ENCODE peak calls at places on chromosome 12, in nine cellular contexts. Y is tibial artery; P is brain microvascular endothelial cell; O is HCT116; K is foreskin fibroblast; B is keratinocyte; M is CD8-positive, alpha-beta T cell; C is epithelial cell of esophagus; L is dorsolateral prefrontal cortex. T is an unnamed sample.

GRCh38 chr12:6987956-6988573 is 17.4 kb downstream of the EMG1 start:
- DNase-seq in K (no peak), M (no peak), C (peak), O (no peak), Y (no peak), L (no peak), P (no peak), B (no peak), T (no peak)

GRCh38 chr12:6927379-6927991 is at the start of gene ATN1:
- DNase-seq in P (peak), K (peak), B (no peak), O (no peak), M (no peak), Y (peak), C (peak), L (peak), T (peak)

GRCh38 chr12:96862326-96862725 is 44.7 kb upstream of the NEDD1 start:
- DNase-seq in P (no peak), O (no peak), K (no peak), M (no peak), B (no peak), C (no peak), L (no peak), Y (no peak), T (no peak)

GRCh38 chr12:66070378-66071120 is 60.0 kb downstream of the LLPH start:
- DNase-seq in C (no peak), M (no peak), Y (no peak), L (no peak), K (no peak), B (no peak), O (no peak), P (no peak), T (no peak)

GRCh38 chr12:54060975-54061778 is 7.5 kb downstream of the HOXC4 start:
- DNase-seq in P (no peak), L (no peak), C (peak), M (no peak), Y (no peak), B (no peak), K (no peak), O (no peak), T (no peak)

GRCh38 chr12:57461326-57461903 is 1.8 kb downstream of the GLI1 start:
- DNase-seq in Y (peak), K (peak), B (peak), C (peak), O (no peak), M (no peak), P (no peak), L (no peak), T (peak)

GRCh38 chr12:54431911-54432814 is 13.1 kb upstream of the ITGA5 start:
- DNase-seq in Y (peak), C (peak), O (no peak), M (no peak), K (peak), L (no peak), B (peak), P (no peak), T (peak)

GRCh38 chr12:120783197-120783596 is 57.6 kb downstream of the ACADS start:
- DNase-seq in L (no peak), C (peak), O (peak), Y (no peak), M (no peak), B (peak), P (no peak), K (peak), T (no peak)

GRCh38 chr12:5230861-5231260 is 187.2 kb downstream of the KCNA5 start:
- DNase-seq in O (no peak), Y (no peak), K (no peak), L (no peak), M (no peak), B (no peak), P (no peak), C (peak), T (no peak)

GRCh38 chr12:48388430-48388829 is 37.7 kb upstream of the ZNF641 start:
- DNase-seq in P (no peak), B (no peak), O (no peak), K (peak), L (no peak), Y (no peak), M (no peak), C (no peak), T (no peak)

GRCh38 chr12:123073962-123074801 is 76.7 kb downstream of the PITPNM2 start:
- DNase-seq in L (no peak), P (no peak), C (no peak), Y (no peak), O (no peak), K (no peak), M (no peak), B (no peak), T (no peak)

GRCh38 chr12:123075092-123075491 is 75.8 kb downstream of the PITPNM2 start:
- DNase-seq in L (no peak), K (peak), B (no peak), M (no peak), P (no peak), Y (no peak), C (peak), O (no peak), T (no peak)

GRCh38 chr12:123077298-123078113 is 73.4 kb downstream of the PITPNM2 start:
- DNase-seq in M (no peak), C (no peak), P (no peak), L (no peak), Y (no peak), B (no peak), K (no peak), O (no peak), T (no peak)

GRCh38 chr12:123076604-123077297 is 74.1 kb downstream of the PITPNM2 start:
- DNase-seq in B (no peak), M (peak), O (no peak), P (peak), C (peak), L (no peak), K (peak), Y (no peak), T (no peak)

DNA sequence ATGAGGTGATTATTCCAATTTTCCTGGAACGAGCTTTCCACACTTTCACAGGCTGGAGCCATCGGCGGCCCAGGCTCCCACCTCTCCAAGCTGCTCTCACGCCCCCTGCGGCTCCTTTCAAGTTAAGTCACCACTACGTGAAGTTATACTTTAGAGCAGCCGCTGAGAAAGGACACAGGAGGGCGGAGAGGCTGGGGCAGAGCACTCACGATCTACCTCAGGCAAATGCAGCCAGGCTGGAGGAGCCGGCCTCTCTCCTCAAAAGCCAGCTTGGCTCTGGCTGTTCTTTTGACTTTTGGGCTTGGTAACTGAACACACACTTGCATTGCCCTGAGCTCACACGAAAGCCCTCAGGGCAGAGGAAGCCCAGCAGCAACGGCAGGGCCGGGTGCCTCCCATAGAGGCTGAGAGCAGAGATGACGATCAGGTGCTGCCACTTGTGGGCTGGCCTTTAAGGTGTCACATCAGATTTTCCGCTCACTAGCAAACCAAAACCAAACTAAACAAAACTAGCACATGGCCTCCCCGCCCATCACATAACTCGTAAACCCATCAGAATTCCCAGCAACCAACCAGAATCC is 75.2 kb downstream of the PITPNM2 start:
- DNase-seq in M (peak), O (no peak), K (peak), B (no peak), L (no peak), Y (no peak), P (no peak), C (peak), T (no peak)
- TF ChIP-seq CTCF in M (peak), O (no peak), K (no peak), B (peak), L (no peak), Y (no peak), P (peak), C (no peak), T (no peak)

GRCh38 chr12:46831335-46832083 is 5.7 kb upstream of the SLC38A4 start:
- DNase-seq in K (peak), Y (no peak), C (no peak), B (no peak), L (peak), M (no peak), P (no peak), O (no peak), T (peak)

GRCh38 chr12:46835785-46836184 is 10.0 kb upstream of the SLC38A4 start:
- DNase-seq in L (no peak), C (no peak), O (no peak), M (no peak), K (no peak), B (no peak), Y (no peak), P (no peak), T (no peak)

GRCh38 chr12:46830731-46831334 is 5.0 kb upstream of the SLC38A4 start:
- DNase-seq in P (no peak), L (no peak), K (peak), O (no peak), Y (no peak), C (peak), M (no peak), B (no peak), T (peak)

DNA sequence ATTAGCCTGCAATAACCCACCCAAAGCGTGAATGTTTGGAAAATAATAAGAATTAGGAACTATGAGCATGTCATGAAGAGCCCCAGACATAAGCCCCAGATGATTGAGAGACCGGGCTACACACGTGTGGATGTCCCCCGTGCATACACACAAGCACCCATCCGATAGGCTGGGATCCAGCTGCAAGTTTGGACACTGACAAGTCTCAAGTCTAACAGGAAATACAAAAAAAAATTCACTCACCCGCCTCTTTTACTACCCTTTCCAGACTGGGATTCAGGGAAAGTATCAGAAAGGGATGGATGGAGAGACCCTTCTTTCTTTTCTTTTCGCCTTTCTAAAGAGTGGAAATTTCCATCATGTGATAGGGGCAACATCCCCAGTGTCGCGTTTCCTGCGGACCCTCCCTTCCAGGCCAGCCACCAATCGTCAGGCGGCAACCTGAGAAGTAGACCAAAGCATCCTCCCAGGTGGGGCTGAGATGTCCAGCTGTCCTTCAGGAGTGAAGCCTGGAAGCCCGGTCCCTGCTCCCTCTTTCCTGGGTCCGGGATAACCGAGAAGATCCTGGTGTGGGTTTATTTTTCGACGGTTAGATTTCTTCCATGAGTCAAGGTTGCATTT is 6.4 kb upstream of the SLC38A4 start:
- DNase-seq in Y (no peak), O (no peak), K (peak), C (no peak), P (no peak), M (no peak), B (no peak), L (no peak), T (no peak)
- H3K4me3 ChIP-seq in Y (peak), O (no peak), K (peak), C (peak), P (peak), M (no peak), B (no peak), L (no peak), T (peak)

GRCh38 chr12:2229661-2230539 is 177.1 kb downstream of the CACNA1C start:
- DNase-seq in L (no peak), K (no peak), M (no peak), O (no peak), B (no peak), C (no peak), P (no peak), Y (no peak), T (no peak)
- TF ChIP-seq CTCF in L (no peak), K (no peak), M (no peak), O (no peak), B (no peak), C (no peak), P (peak), Y (no peak), T (no peak)

GRCh38 chr12:14884458-14884878 is 1.2 kb downstream of the MGP start:
- DNase-seq in C (peak), Y (peak), L (peak), K (peak), P (peak), O (no peak), B (no peak), M (peak), T (peak)

GRCh38 chr12:14883663-14884062 is 2.0 kb downstream of the MGP start:
- DNase-seq in B (no peak), C (no peak), K (no peak), L (no peak), M (no peak), P (no peak), O (no peak), Y (no peak), T (no peak)

GRCh38 chr12:14886271-14886670 is 617 bp upstream of the MGP start:
- DNase-seq in C (peak), K (no peak), M (no peak), B (no peak), Y (no peak), L (no peak), P (no peak), O (no peak), T (no peak)

GRCh38 chr12:14880890-14881453 is 4.7 kb downstream of the MGP start:
- DNase-seq in C (no peak), B (no peak), L (no peak), P (no peak), K (no peak), Y (no peak), M (no peak), O (no peak), T (no peak)

DNA sequence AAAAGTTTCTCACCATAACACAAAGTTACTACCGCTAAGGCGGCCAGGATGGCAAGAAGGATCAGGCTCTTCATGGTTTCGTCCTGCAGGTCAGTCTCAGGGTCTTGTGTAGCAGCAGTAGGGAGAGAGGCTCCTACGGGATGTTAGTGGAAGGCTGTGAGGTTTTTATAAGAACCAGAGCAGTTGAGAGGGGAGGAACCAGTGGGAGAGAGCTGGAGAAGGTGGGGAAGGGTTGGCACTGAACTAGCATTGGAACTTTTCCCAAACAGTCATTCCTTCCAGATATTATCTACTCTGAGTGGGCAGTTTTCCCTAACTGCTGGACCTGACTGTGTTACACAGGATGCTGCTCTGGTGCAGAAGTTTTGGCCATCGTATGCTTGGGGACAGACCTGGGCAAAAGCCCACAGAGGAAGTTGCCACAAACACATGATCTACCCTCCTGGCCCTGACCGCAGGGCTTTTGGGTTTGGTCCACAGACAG is at the start of gene MGP:
- DNase-seq in K (peak), C (no peak), L (no peak), M (no peak), O (no peak), Y (peak), P (peak), B (no peak), T (peak)
- H3K4me3 ChIP-seq in K (no peak), C (no peak), L (no peak), M (no peak), O (no peak), Y (peak), P (peak), B (no peak), T (peak)

DNA sequence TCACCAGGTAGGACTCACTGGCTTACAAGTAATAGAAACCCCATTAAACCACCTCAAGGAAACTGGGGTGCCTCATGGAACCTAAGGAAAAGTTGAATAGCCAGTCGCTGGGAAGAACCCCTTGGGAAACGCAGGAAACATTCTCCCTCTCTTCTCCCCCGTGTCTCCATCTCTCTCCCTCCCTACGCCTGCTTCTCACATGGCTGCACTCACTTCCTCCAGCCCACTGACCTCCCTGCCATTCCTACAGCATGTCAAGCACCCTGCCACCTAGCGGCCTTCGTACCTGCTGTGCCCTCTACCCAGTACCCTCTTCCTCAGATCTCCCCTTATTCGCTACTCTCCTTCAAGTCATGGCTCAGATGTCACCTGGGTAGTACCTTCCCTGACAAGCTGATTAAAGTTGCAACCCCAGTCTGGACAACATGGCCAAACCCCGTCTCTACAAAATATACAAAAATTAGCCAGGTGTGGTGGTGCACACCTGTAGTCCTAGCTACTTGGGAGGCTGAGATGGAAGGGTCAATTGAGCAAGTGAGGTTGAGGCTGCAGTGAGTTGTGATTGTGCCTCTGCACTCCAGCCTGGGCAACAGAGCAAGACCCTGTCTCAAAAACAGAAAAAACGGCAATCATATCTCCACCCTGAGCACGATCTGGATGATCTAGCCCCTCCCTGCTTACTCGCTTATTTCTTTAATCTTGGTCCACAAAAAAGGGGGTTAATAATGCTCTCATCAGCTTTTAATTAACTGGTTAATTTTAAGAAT is 6.4 kb upstream of the DTX1 start:
- DNase-seq in L (no peak), K (no peak), O (peak), B (no peak), P (no peak), Y (no peak), C (peak), M (no peak), T (no peak)
- TF ChIP-seq CTCF in L (no peak), K (no peak), O (no peak), B (peak), P (peak), Y (no peak), C (peak), M (no peak), T (no peak)

GRCh38 chr12:106149096-106149784 is 10.5 kb upstream of the NUAK1 start:
- DNase-seq in O (peak), Y (no peak), M (no peak), P (no peak), L (no peak), B (no peak), K (peak), C (peak), T (no peak)
- H3K4me3 ChIP-seq in O (no peak), Y (no peak), M (no peak), P (no peak), L (no peak), B (no peak), K (no peak), C (no peak), T (no peak)

T was measured in psoas muscle.